ENCODE peak calls at places on chromosomes 3 and 15, in five cellular contexts. I, Y, J, M and W are unnamed samples.

GRCh38 chr15:40048155-40048792 is 9.3 kb upstream of the SRP14 start:
- DNase-seq in J (no peak), I (no peak), Y (no peak), M (peak; percentile 60), W (no peak)

GRCh38 chr3:136671921-136672320 is 80.3 kb downstream of the STAG1 start:
- DNase-seq in I (no peak), J (peak; percentile 66), M (no peak), Y (no peak), W (no peak)

GRCh38 chr3:155093261-155093660 is 13.1 kb downstream of the MME start:
- DNase-seq in M (no peak), J (no peak), Y (no peak), I (no peak), W (no peak)

GRCh38 chr3:39104961-39105686 is 2.3 kb downstream of the GORASP1 start:
- DNase-seq in I (no peak), M (no peak), Y (no peak), J (peak; percentile 14), W (no peak)

GRCh38 chr15:31004220-31004733 is 12.8 kb upstream of the MTMR10 start:
- DNase-seq in J (no peak), M (no peak), Y (peak; percentile 56), I (no peak), W (no peak)

GRCh38 chr3:61903931-61904657 is 342.7 kb downstream of the PTPRG start:
- DNase-seq in Y (no peak), M (no peak), I (no peak), J (peak; percentile 38), W (no peak)

GRCh38 chr15:76056931-76057330 is 2.9 kb upstream of the TMEM266 start:
- DNase-seq in M (no peak), Y (no peak), I (no peak), J (no peak), W (no peak)

GRCh38 chr3:58646503-58646902 is 20.1 kb downstream of the FAM3D start:
- DNase-seq in I (no peak), Y (no peak), J (peak; percentile 17), M (no peak), W (no peak)

GRCh38 chr3:196519738-196520122 is 4.6 kb upstream of the SMCO1 start:
- DNase-seq in M (no peak), I (no peak), J (no peak), Y (no peak), W (no peak)

GRCh38 chr15:52730163-52730562 is 51.0 kb upstream of the ATOSA start:
- DNase-seq in I (no peak), J (peak; percentile 64), Y (no peak), M (no peak), W (no peak)

GRCh38 chr3:186109897-186110803 is 1.3 kb upstream of the ETV5 start:
- DNase-seq in Y (peak; percentile 44), M (peak; percentile 70), J (peak; percentile 58), I (no peak), W (no peak)

GRCh38 chr3:46401579-46401978 is 5.3 kb downstream of the CCR5AS start:
- DNase-seq in J (no peak), I (no peak), Y (no peak), M (no peak), W (no peak)

GRCh38 chr3:72665701-72666443 is 182.4 kb downstream of the SHQ1 start:
- DNase-seq in M (no peak), Y (peak; percentile 37), J (peak; percentile 60), I (no peak), W (peak; percentile 43)

GRCh38 chr15:70284438-70285214 is 186.9 kb upstream of the TLE3 start:
- DNase-seq in I (no peak), J (no peak), Y (no peak), M (no peak), W (no peak)

GRCh38 chr3:127483005-127483641 is 107.4 kb downstream of the TPRA1 start:
- DNase-seq in M (peak; percentile 55), J (no peak), Y (peak; percentile 20), I (no peak), W (no peak)

GRCh38 chr3:64131755-64132154 is 93.5 kb downstream of the PRICKLE2 start:
- DNase-seq in Y (no peak), I (no peak), J (no peak), M (no peak), W (no peak)

GRCh38 chr3:177468816-177469590 is 271.7 kb upstream of the TBL1XR1 start:
- DNase-seq in I (no peak), Y (no peak), J (peak; percentile 74), M (no peak), W (no peak)

GRCh38 chr3:149634072-149634471 is 23.8 kb downstream of the WWTR1 start:
- DNase-seq in J (no peak), M (no peak), I (no peak), Y (no peak), W (no peak)

GRCh38 chr3:31704156-31704555 is 171.4 kb downstream of the STT3B start:
- DNase-seq in J (no peak), I (no peak), M (no peak), Y (no peak), W (no peak)
- H3K27ac ChIP-seq in J (no peak overlapping the region), I (peak overlapping the region; percentile 40), M (no peak overlapping the region), Y (no peak overlapping the region), W (no peak overlapping the region)

GRCh38 chr15:75048394-75048793 is 25.0 kb downstream of the PPCDC start:
- DNase-seq in M (no peak), Y (no peak), J (no peak), I (no peak), W (no peak)

GRCh38 chr15:75051711-75052110 is 28.3 kb downstream of the PPCDC start:
- DNase-seq in Y (no peak), J (no peak), M (no peak), I (no peak), W (no peak)

GRCh38 chr15:75051161-75051560 is 27.8 kb downstream of the PPCDC start:
- DNase-seq in J (no peak), I (no peak), M (no peak), Y (no peak), W (no peak)

GRCh38 chr15:75050283-75050682 is 26.9 kb downstream of the PPCDC start:
- DNase-seq in Y (no peak), I (no peak), J (no peak), M (no peak), W (no peak)

DNA sequence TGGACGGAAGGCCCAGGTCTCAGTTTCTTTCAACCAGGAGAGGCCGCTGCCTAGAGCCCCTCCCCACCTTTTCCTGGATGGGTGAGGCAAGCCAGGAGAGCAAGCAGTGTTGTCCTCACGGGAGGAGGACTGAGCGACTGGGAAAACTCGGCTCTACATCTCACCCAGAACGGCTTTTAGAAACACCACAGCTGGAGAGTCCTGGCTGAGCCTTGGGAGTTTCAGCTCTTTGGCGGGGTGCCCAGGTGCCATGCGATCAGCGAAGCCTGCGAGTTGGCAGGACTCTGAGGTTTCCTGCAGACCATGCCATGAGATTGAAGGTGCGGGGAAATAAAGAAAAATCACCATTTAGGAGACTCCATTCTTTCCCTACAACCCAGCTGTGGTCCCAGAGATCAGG is 26.0 kb downstream of the PPCDC start:
- DNase-seq in I (no peak), J (no peak), M (peak; percentile 94), Y (no peak), W (no peak)
- H3K27ac ChIP-seq in I (no peak overlapping the region), J (no peak overlapping the region), M (peak overlapping the region; percentile 77), Y (no peak overlapping the region), W (no peak overlapping the region)

GRCh38 chr15:74995779-74996765 is 709 bp downstream of the SCAMP5 start:
- DNase-seq in M (no peak), I (no peak), J (peak; percentile 15), Y (peak; percentile 63), W (peak; percentile 22)
- H3K27ac ChIP-seq in M (no peak overlapping the region), I (no peak overlapping the region), J (no peak overlapping the region), Y (no peak overlapping the region), W (no peak overlapping the region)

DNA sequence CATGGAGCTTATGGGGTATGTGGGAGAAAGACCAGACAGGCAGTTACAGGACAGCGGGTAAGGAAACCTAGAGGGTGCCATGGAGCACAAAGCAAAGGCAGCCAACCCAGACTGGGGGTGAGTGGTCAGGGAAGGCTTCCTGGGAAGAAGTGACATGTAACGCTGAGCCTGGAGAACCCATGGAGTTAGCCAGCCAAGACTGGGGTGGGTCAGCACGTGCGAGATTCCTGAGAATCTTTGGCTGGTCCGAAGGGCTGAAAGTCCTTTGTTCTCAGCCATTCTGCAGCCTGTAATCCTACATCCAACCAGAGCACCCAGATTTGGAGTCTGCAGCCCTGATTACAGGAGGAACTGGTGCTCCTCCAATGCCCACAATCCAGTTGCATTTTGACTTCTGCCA is 120.1 kb upstream of the WNT5A start:
- DNase-seq in Y (no peak), M (no peak), J (no peak), I (no peak), W (no peak)
- H3K27ac ChIP-seq in Y (no peak overlapping the region), M (no peak overlapping the region), J (no peak overlapping the region), I (no peak overlapping the region), W (no peak overlapping the region)

DNA sequence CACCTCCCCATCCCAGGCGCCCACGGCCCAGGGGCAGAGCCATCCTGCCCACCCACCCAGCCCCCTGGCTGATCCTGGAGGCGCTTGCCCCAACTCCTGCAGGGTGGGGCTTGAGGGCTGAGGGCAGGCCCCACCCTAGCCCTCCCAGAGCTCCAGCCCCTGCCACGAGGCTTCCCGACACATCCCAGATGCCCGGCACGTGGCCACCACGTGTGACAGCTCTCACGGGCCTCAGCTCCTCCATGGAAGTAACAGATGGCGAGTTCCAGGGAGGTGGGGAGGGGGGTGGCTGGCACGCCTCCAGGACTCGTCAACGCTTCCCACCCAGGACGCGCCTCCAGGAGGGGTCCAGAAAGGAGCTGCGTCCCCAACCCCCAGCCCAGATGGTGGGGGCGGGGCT is 29.1 kb downstream of the PLXND1 start:
- DNase-seq in Y (no peak), M (no peak), J (peak; percentile 12), I (no peak), W (no peak)
- H3K27ac ChIP-seq in Y (no peak overlapping the region), M (peak overlapping the region; percentile 51), J (no peak overlapping the region), I (no peak overlapping the region), W (no peak overlapping the region)

GRCh38 chr3:25455316-25456232 is 27.5 kb downstream of the RARB start:
- DNase-seq in J (peak; percentile 77), I (no peak), M (peak; percentile 74), Y (no peak), W (no peak)
- H3K27ac ChIP-seq in J (peak overlapping the region; percentile 30), I (no peak overlapping the region), M (peak overlapping the region; percentile 77), Y (peak overlapping the region; percentile 66), W (no peak overlapping the region)